ENCODE peak calls at places on chromosomes 7 and 10, in four cellular contexts. P is GM10248, M is ovary, L is ELR. Q is an unnamed sample.

GRCh38 chr7:128738570-128739047 is 550 bp upstream of the CALU start:
- DNase-seq in P (peak), M (no peak), L (no peak), Q (no peak)

GRCh38 chr10:106652279-106652678 is 512.2 kb downstream of the SORCS1 start:
- DNase-seq in P (peak), M (no peak), L (no peak), Q (no peak)

GRCh38 chr7:18770154-18770807 is 274.7 kb downstream of the HDAC9 start:
- DNase-seq in P (no peak), M (no peak), L (peak), Q (no peak)

GRCh38 chr7:133053321-133053891 is 28.5 kb downstream of the CHCHD3 start:
- DNase-seq in P (peak), M (peak), L (peak), Q (no peak)

GRCh38 chr7:45256775-45257174 is 99.2 kb downstream of the RAMP3 start:
- DNase-seq in P (no peak), M (no peak), L (no peak), Q (no peak)

GRCh38 chr7:47947355-47947749 is 914 bp downstream of the PKD1L1 start:
- DNase-seq in P (no peak), M (no peak), L (no peak), Q (no peak)

GRCh38 chr10:239109-239508 is 103.9 kb downstream of the ZMYND11 start:
- DNase-seq in P (no peak), M (no peak), L (peak), Q (no peak)

GRCh38 chr7:28102778-28103177 is 77.8 kb downstream of the JAZF1 start:
- DNase-seq in P (no peak), M (peak), L (peak), Q (no peak)

GRCh38 chr7:3200504-3200903 is 100.5 kb upstream of the SDK1 start:
- DNase-seq in P (peak), M (no peak), L (peak), Q (no peak)

GRCh38 chr10:11579885-11580284 is 31.6 kb downstream of the USP6NL start:
- DNase-seq in P (no peak), M (no peak), L (no peak), Q (no peak)

GRCh38 chr10:77898323-77899079 is 28.1 kb downstream of the DLG5 start:
- DNase-seq in P (no peak), M (no peak), L (no peak), Q (no peak)

GRCh38 chr7:138898255-138898654 is 82.9 kb downstream of the KIAA1549 start:
- DNase-seq in P (peak), M (no peak), L (peak), Q (no peak)

GRCh38 chr10:19570143-19570542 is 246.1 kb upstream of the PLXDC2 start:
- DNase-seq in P (no peak), M (no peak), L (no peak), Q (no peak)

GRCh38 chr7:156105337-156106106 is 293.3 kb upstream of the SHH start:
- DNase-seq in P (no peak), M (no peak), L (no peak), Q (no peak)

GRCh38 chr10:88934900-88935672 is 17.5 kb downstream of the ACTA2 start:
- DNase-seq in P (peak), M (peak), L (peak), Q (peak)

GRCh38 chr10:24561453-24561852 is 162.2 kb downstream of the ARHGAP21 start:
- DNase-seq in P (no peak), M (no peak), L (no peak), Q (no peak)

GRCh38 chr10:3133948-3134347 is 38.6 kb downstream of the PITRM1 start:
- DNase-seq in P (no peak), M (no peak), L (no peak), Q (no peak)

GRCh38 chr7:23811540-23811939 is 101.5 kb downstream of the STK31 start:
- DNase-seq in P (no peak), M (no peak), L (peak), Q (no peak)

GRCh38 chr10:30857803-30858202 is 173.9 kb downstream of the ZNF438 start:
- DNase-seq in P (no peak), M (peak), L (no peak), Q (no peak)

GRCh38 chr10:29834990-29835569 is 200.3 kb upstream of the SVIL start:
- DNase-seq in P (no peak), M (no peak), L (no peak), Q (no peak)

GRCh38 chr10:100141446-100142087 is 44.3 kb downstream of the ERLIN1 start:
- DNase-seq in P (no peak), M (no peak), L (no peak), Q (no peak)

GRCh38 chr7:30202671-30203070 is 67.9 kb downstream of the MTURN start:
- DNase-seq in P (no peak), M (no peak), L (no peak), Q (no peak)

GRCh38 chr7:142140560-142140959 is 29.0 kb downstream of the MGAM2 start:
- DNase-seq in P (no peak), M (no peak), L (no peak), Q (no peak)

GRCh38 chr7:28410628-28411578 is 1.4 kb upstream of the CREB5 start:
- DNase-seq in P (peak), M (peak), L (peak), Q (no peak)

GRCh38 chr10:109253306-109253705 is 670.0 kb downstream of the XPNPEP1 start:
- DNase-seq in P (no peak), M (no peak), L (no peak), Q (no peak)

GRCh38 chr7:74544706-74545469 is 91.2 kb downstream of the GTF2IRD1 start:
- DNase-seq in P (peak), M (no peak), L (peak), Q (no peak)

GRCh38 chr10:43945908-43946307 is 297.2 kb upstream of the ZNF32 start:
- DNase-seq in P (no peak), M (peak), L (no peak), Q (no peak)

GRCh38 chr7:25858562-25859411 is 293.2 kb upstream of the NFE2L3 start:
- DNase-seq in P (no peak), M (no peak), L (no peak), Q (no peak)

GRCh38 chr10:5047912-5048628 is 44.4 kb upstream of the AKR1C2 start:
- DNase-seq in P (no peak), M (no peak), L (peak), Q (no peak)

GRCh38 chr10:131638481-131639278 is 262.1 kb upstream of the PPP2R2D start:
- DNase-seq in P (no peak), M (no peak), L (no peak), Q (no peak)

GRCh38 chr10:102644066-102644645 is at the start of gene TRIM8:
- DNase-seq in P (peak), M (peak), L (peak), Q (peak)

GRCh38 chr7:119964640-119965542 is 308.1 kb upstream of the KCND2 start:
- DNase-seq in P (no peak), M (no peak), L (no peak), Q (no peak)

GRCh38 chr7:127980901-127981300 is 50.3 kb downstream of the LRRC4 start:
- DNase-seq in P (no peak), M (no peak), L (no peak), Q (no peak)